ENCODE peak calls at places on chromosomes 12 and 14, in seven cellular contexts. R is fibroblast of lung, C is thoracic aorta, Z is Peyer's patch, X is transverse colon, J is MM.1S, P is A549. B is an unnamed sample. For H3K4me1, the result is how much of the 10 kb centered on the place peaks cover.

GRCh38 chr14:103716091-103716801 is 636 bp downstream of the ZFYVE21 start:
- DNase-seq in C (no peak), X (peak), J (peak), Z (peak), P (peak), R (no peak), B (peak)

GRCh38 chr12:63070709-63071108 is 80.3 kb downstream of the AVPR1A start:
- DNase-seq in X (no peak), C (no peak), R (peak), J (no peak), Z (no peak), P (no peak), B (no peak)

GRCh38 chr12:126312457-126312856 is 1247.2 kb downstream of the AACS start:
- DNase-seq in C (no peak), Z (no peak), P (no peak), X (no peak), R (no peak), J (no peak), B (no peak)

GRCh38 chr14:104296388-104297312 is 158.3 kb downstream of the KIF26A start:
- DNase-seq in Z (peak), J (no peak), C (no peak), P (no peak), R (no peak), X (peak), B (no peak)

GRCh38 chr12:2922329-2922728 is 31.6 kb downstream of the TULP3 start:
- DNase-seq in R (peak), J (no peak), Z (no peak), C (no peak), P (no peak), X (no peak), B (no peak)

GRCh38 chr12:70393787-70394519 is 27.9 kb downstream of the KCNMB4 start:
- DNase-seq in C (no peak), R (peak), Z (no peak), J (no peak), P (no peak), X (no peak), B (no peak)

GRCh38 chr12:42786400-42786799 is 196.9 kb upstream of the PRICKLE1 start:
- DNase-seq in C (no peak), R (peak), J (no peak), X (no peak), P (no peak), Z (no peak), B (no peak)

GRCh38 chr14:53646925-53647324 is 309.7 kb downstream of the BMP4 start:
- DNase-seq in P (no peak), C (no peak), X (no peak), Z (no peak), R (no peak), J (no peak), B (no peak)

GRCh38 chr14:24309538-24310386 is at the start of gene LTB4R2:
- DNase-seq in P (no peak), C (no peak), X (no peak), J (no peak), R (no peak), Z (no peak), B (no peak)
- H3K4me1 ChIP-seq in P (under half), C (under half), X (half or more), J (under half), R (under half), Z (half or more), B (under half)

GRCh38 chr14:51653096-51653814 is 1.5 kb downstream of the FRMD6 start:
- DNase-seq in Z (no peak), C (no peak), P (peak), X (no peak), J (peak), R (peak), B (peak)

GRCh38 chr14:51650721-51651387 is 856 bp upstream of the FRMD6 start:
- DNase-seq in Z (no peak), J (peak), X (peak), R (no peak), P (no peak), C (no peak), B (no peak)

GRCh38 chr14:51651388-51652167 is at the start of gene FRMD6:
- DNase-seq in P (peak), J (peak), C (peak), R (peak), X (peak), Z (peak), B (peak)

GRCh38 chr14:51653855-51654548 is 2.3 kb downstream of the FRMD6 start:
- DNase-seq in C (no peak), P (no peak), J (no peak), Z (no peak), R (peak), X (no peak), B (no peak)

DNA sequence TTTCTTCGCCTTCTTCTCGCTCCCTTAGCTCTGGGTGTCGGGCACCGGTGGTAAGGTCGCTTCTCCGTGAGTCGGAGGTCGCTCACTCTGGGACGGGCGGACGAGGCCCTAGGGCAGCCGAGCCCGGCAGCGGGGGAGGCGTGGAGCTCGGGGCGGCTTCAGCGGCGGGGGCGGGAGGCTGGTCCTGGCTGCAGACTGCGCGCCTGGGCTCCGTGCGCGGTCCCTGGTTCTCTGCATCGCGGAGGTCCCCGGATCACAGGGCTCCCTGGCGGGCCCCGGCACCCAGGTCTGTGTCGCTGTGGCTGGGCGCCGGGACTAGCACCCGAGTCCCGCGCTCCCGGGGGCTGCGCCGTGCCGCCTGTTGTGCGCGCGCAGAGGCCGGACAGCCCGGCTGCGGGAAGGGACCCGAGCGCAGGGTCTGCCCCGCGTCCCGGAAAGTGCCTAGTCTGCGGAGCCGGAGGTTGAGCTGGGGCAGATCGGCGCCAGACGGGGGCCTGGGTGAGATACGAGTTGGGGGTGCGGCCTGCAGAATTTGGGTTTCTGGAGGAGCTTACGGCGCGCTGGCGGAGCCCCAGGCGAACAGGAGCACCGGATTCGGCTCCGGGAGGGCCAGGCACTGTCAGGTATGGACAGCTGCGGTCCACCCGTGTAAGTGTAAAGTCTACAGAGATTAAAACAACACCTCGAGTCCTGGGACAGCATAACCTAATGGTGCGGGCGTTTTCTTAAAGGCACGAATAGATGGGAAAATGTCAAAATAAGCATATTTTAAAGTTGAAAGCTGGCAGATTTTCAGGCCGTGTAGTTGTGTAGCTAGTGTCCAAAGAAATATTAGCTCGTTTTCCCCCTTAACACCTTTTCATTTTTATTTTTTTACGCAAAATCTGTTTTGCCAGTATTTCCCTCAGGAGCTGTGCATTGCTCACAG is 722 bp downstream of the FRMD6 start:
- DNase-seq in C (no peak), Z (no peak), X (peak), J (peak), P (peak), R (peak), B (no peak)
- H3K4me1 ChIP-seq in C (under half), Z (under half), X (under half), J (under half), P (under half), R (under half), B (half or more)

DNA sequence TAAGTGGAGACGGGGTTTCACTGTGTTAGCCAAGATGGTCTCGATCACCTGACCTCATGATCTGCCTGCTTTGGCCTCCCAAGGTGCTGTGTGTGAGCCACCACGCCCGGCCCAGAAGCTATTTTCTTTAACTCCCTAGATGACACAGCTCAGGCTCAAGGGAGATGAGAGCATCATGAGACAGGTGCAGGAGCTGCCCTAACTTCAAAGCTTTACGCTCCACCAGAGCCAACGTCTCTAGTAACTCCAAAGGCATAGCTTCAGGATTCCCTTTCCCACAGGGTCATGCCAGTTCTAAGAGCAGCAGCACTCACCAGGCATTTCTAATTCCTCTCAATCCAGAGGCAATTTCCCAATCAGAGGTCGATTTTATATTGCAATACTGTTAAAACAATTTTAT is 21.0 kb downstream of the NDUFA12 start:
- DNase-seq in J (no peak), Z (no peak), X (no peak), C (no peak), R (peak), P (no peak), B (no peak)
- H3K4me1 ChIP-seq in J (under half), Z (under half), X (under half), C (under half), R (under half), P (under half), B (under half)

DNA sequence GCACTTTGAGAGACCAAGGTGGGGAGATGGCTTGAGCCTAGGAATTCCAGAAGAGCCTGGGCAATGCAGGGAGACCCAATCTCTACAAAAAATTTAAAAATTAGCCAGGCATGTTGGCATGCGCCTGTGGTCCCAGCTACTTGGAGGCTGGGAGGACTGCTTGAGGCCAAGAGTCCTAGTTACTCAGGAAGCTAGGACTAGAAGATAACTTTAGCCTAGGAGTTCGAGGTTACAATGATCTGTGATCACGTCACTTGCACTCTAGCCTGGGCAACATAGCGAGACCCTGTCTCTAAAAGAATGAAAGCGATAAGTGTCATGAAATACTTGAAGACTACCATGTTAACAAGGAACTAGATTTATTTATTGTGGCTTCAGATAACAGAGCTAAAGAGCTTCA is 3.5 kb downstream of the ATF7 start:
- DNase-seq in P (no peak), C (no peak), J (no peak), Z (no peak), R (no peak), X (no peak), B (no peak)
- H3K4me1 ChIP-seq in P (half or more), C (half or more), J (under half), Z (under half), R (under half), X (half or more), B (under half)

GRCh38 chr12:89456565-89456964 is 68.0 kb downstream of the GALNT4 start:
- DNase-seq in J (no peak), Z (no peak), R (no peak), C (no peak), P (no peak), X (no peak), B (no peak)
- H3K4me1 ChIP-seq in J (under half), Z (under half), R (under half), C (under half), P (under half), X (under half), B (under half)

GRCh38 chr14:99590746-99591555 is 13.1 kb downstream of the CCDC85C start:
- DNase-seq in P (no peak), C (no peak), X (no peak), J (no peak), R (peak), Z (no peak), B (no peak)
- H3K4me1 ChIP-seq in P (half or more), C (under half), X (half or more), J (under half), R (under half), Z (half or more), B (under half)

GRCh38 chr12:124681779-124682391 is 114.5 kb upstream of the NCOR2 start:
- DNase-seq in Z (no peak), X (no peak), C (no peak), R (peak), J (no peak), P (peak), B (no peak)

GRCh38 chr12:124682425-124683329 is 115.3 kb upstream of the NCOR2 start:
- DNase-seq in Z (no peak), R (no peak), C (no peak), P (no peak), X (no peak), J (no peak), B (no peak)

GRCh38 chr12:124679047-124679446 is 111.6 kb upstream of the NCOR2 start:
- DNase-seq in X (no peak), P (no peak), C (no peak), R (no peak), J (no peak), Z (no peak), B (no peak)

GRCh38 chr12:124679533-124680371 is 112.3 kb upstream of the NCOR2 start:
- DNase-seq in C (no peak), X (no peak), P (no peak), R (no peak), J (no peak), Z (no peak), B (no peak)

GRCh38 chr12:124680863-124681778 is 113.7 kb upstream of the NCOR2 start:
- DNase-seq in R (peak), Z (no peak), C (peak), X (no peak), P (peak), J (no peak), B (no peak)
- H3K4me1 ChIP-seq in R (under half), Z (under half), C (half or more), X (half or more), P (half or more), J (under half), B (under half)

GRCh38 chr12:66959276-66959675 is 280.4 kb upstream of the GRIP1 start:
- DNase-seq in P (no peak), J (no peak), R (no peak), X (no peak), C (no peak), Z (no peak), B (no peak)
- H3K4me1 ChIP-seq in P (under half), J (under half), R (under half), X (under half), C (under half), Z (under half), B (under half)

DNA sequence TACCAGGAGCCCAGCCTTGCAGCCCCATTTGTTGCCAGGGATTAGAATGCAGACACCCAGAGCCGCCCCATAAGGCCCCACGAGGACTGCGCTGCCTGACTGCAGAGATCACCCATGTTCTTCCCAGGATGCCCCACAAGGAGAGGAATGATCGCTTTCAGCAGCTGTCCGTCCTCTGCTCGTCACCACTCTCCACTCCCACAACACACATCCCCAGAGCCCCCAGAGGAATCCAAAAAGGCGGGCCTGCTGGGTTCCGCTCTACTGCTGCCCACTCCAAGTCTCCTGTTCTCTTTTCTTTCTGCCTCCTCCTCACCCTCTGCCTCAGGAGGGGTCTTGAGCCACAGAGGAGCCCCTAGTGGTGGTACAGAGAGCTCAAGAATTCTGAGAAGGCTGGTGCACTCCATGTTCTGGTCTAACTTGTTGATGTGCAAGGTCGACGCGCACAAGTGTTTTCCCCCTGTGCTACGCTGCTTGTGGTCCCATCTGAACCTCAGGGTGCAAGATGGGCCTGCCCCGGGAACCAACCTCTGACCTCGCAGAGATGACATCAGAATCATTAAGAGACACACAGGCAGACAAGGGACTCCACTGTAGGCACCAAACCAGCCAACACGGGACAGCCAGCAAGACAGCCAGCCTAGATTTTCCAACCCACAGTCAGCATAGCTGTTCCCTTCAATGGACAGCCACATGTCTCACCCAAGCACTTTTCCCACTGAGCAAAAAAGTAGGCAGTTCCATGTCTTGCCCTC is 30.0 kb downstream of the PXN start:
- DNase-seq in X (no peak), J (no peak), Z (no peak), C (no peak), P (peak), R (no peak), B (no peak)
- H3K4me1 ChIP-seq in X (half or more), J (under half), Z (half or more), C (half or more), P (half or more), R (half or more), B (under half)

DNA sequence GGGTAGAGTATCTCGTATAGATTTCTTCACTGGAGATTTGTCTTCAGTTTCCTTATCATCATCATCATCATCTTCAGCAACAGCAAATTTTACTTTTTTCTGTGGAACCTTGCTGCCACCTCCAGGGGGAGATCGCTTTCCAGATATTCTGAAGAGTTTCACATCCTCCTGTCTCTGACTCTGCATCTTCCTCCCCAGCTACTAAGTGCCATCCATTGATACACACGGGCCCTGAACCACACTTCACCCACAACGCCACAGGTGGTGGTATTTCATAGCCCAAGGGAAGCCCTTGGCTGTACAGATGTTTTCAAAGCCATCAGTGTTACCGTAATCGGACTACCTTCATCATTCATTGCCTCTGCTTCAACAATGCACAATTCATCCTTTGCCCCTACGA is 82.2 kb downstream of the PPP2R5C start:
- DNase-seq in P (no peak), R (no peak), C (no peak), X (peak), Z (no peak), J (peak), B (peak)
- H3K4me1 ChIP-seq in P (under half), R (under half), C (under half), X (under half), Z (under half), J (under half), B (under half)